ENCODE peak calls at places on chromosomes 3 and 15, in six cellular contexts. X is NCI-H1417, C is breast epithelium, R is neuronal stem cell, T is HCEC 1CT, N is Caki2. O is an unnamed sample.

GRCh38 chr15:66131200-66131599 is 122.3 kb downstream of the MEGF11 start:
- DNase-seq in C (no peak), T (no peak), R (no peak), X (no peak), N (no peak), O (no peak)

GRCh38 chr15:53869044-53869805 is 109.0 kb upstream of the UNC13C start:
- DNase-seq in X (no peak), C (no peak), R (no peak), T (no peak), N (no peak), O (no peak)

GRCh38 chr15:65980824-65981456 is 111.6 kb downstream of the RAB11A start:
- DNase-seq in N (peak; percentile 41), R (peak; percentile 51), X (peak; percentile 27), T (peak; percentile 74), C (no peak), O (peak; percentile 44)

GRCh38 chr3:14451844-14452533 is 49.6 kb downstream of the SLC6A6 start:
- DNase-seq in R (no peak), T (peak; percentile 85), C (peak; percentile 71), X (no peak), N (peak; percentile 85), O (peak; percentile 22)

GRCh38 chr3:142259359-142259758 is 34.0 kb upstream of the GK5 start:
- DNase-seq in R (peak; percentile 65), X (no peak), C (no peak), N (no peak), T (no peak), O (no peak)

GRCh38 chr3:142857056-142857455 is 31.8 kb downstream of the PCOLCE2 start:
- DNase-seq in N (peak; percentile 64), T (peak; percentile 56), X (no peak), R (no peak), C (no peak), O (peak; percentile 86)

GRCh38 chr15:40322531-40323238 is 807 bp upstream of the INAFM2 start:
- DNase-seq in N (no peak), X (peak; percentile 37), C (no peak), T (no peak), R (no peak), O (no peak)

GRCh38 chr15:73965094-73965729 is 26.9 kb downstream of the STOML1 start:
- DNase-seq in R (no peak), T (no peak), X (peak; percentile 39), C (no peak), N (no peak), O (peak; percentile 14)

GRCh38 chr15:74430510-74430951 is 3.2 kb downstream of the SEMA7A start:
- DNase-seq in R (no peak), X (no peak), T (no peak), C (no peak), N (no peak), O (no peak)